ENCODE peak calls at places on chromosomes 16 and 17, in five cellular contexts. One of them, this sample, is unnamed.

GRCh38 chr16:8865145-8865882 is 3.5 kb downstream of the CARHSP1 start:
- DNase-seq in SJSA1: no peak
- DNase-seq in stomach: no peak
- DNase-seq in endodermal cell: no peak
- DNase-seq in mesendoderm: no peak
- DNase-seq in this sample: no peak

GRCh38 chr16:67092227-67092626 is 17.5 kb upstream of the PHAF1 start:
- DNase-seq in mesendoderm: no peak
- DNase-seq in endodermal cell: no peak
- DNase-seq in SJSA1: no peak
- DNase-seq in stomach: no peak
- DNase-seq in this sample: no peak

GRCh38 chr17:56699186-56699895 is 105.8 kb downstream of the NOG start:
- DNase-seq in SJSA1: peak; percentile 100
- DNase-seq in stomach: peak; percentile 32
- DNase-seq in mesendoderm: peak; percentile 100
- DNase-seq in endodermal cell: peak; percentile 97
- DNase-seq in this sample: peak; percentile 61

GRCh38 chr17:79809530-79810137 is 12.8 kb upstream of the CBX8 start:
- DNase-seq in endodermal cell: peak; percentile 79
- DNase-seq in mesendoderm: no peak
- DNase-seq in SJSA1: no peak
- DNase-seq in stomach: peak; percentile 73
- DNase-seq in this sample: no peak

GRCh38 chr17:37170881-37171460 is 204.8 kb upstream of the C17orf78 start:
- DNase-seq in SJSA1: no peak
- DNase-seq in mesendoderm: no peak
- DNase-seq in stomach: no peak
- DNase-seq in endodermal cell: no peak
- DNase-seq in this sample: no peak

GRCh38 chr16:88067530-88068411 is 116.5 kb downstream of the BANP start:
- DNase-seq in mesendoderm: no peak
- DNase-seq in endodermal cell: no peak
- DNase-seq in stomach: no peak
- DNase-seq in SJSA1: no peak
- DNase-seq in this sample: no peak

GRCh38 chr17:7929158-7930029 is at the start of gene KCNAB3:
- DNase-seq in endodermal cell: peak; percentile 97
- DNase-seq in stomach: no peak
- DNase-seq in mesendoderm: peak; percentile 89
- DNase-seq in SJSA1: no peak
- DNase-seq in this sample: no peak

GRCh38 chr17:3845361-3845753 is 689 bp downstream of the NCBP3 start:
- DNase-seq in endodermal cell: no peak
- DNase-seq in stomach: no peak
- DNase-seq in SJSA1: peak; percentile 31
- DNase-seq in mesendoderm: peak; percentile 55
- DNase-seq in this sample: no peak

GRCh38 chr16:88764913-88765349 is 20.1 kb downstream of the PIEZO1 start:
- DNase-seq in stomach: no peak
- DNase-seq in mesendoderm: peak; percentile 75
- DNase-seq in endodermal cell: peak; percentile 62
- DNase-seq in SJSA1: peak; percentile 48
- DNase-seq in this sample: no peak

GRCh38 chr16:79751785-79752184 is 151.2 kb upstream of the MAF start:
- DNase-seq in stomach: no peak
- DNase-seq in SJSA1: no peak
- DNase-seq in mesendoderm: no peak
- DNase-seq in endodermal cell: no peak
- DNase-seq in this sample: peak; percentile 56

GRCh38 chr17:31595666-31596381 is 204.3 kb downstream of the RAB11FIP4 start:
- DNase-seq in endodermal cell: peak; percentile 71
- DNase-seq in stomach: no peak
- DNase-seq in mesendoderm: peak; percentile 66
- DNase-seq in SJSA1: no peak
- DNase-seq in this sample: no peak

GRCh38 chr17:31594416-31594815 is 202.9 kb downstream of the RAB11FIP4 start:
- DNase-seq in endodermal cell: peak; percentile 38
- DNase-seq in SJSA1: no peak
- DNase-seq in mesendoderm: no peak
- DNase-seq in stomach: no peak
- DNase-seq in this sample: no peak

GRCh38 chr17:31596382-31597323 is 205.2 kb downstream of the RAB11FIP4 start:
- DNase-seq in stomach: no peak
- DNase-seq in endodermal cell: peak; percentile 89
- DNase-seq in mesendoderm: peak; percentile 94
- DNase-seq in SJSA1: peak; percentile 91
- DNase-seq in this sample: peak; percentile 84

GRCh38 chr17:31593806-31594205 is 202.3 kb downstream of the RAB11FIP4 start:
- DNase-seq in stomach: no peak
- DNase-seq in SJSA1: no peak
- DNase-seq in mesendoderm: no peak
- DNase-seq in endodermal cell: no peak
- DNase-seq in this sample: no peak

DNA sequence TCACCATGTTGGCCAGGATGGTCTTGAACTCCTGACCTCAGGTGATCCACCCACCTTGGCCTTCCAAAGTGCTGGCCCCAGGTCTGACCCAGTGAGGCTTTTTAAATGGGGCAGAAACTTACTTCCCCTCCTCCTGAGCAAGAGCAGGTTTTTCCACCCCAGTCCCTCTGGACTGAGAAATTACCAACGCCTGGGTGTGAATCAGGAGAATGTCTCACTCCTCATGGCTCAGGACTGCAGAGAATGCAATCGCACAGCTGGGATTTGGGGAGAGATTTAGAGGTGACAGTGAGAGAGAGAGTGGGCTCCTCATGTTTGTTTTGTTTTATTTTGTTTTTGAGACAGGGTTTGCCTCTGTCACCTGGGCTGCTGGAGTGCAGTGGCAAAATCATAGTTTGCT is 203.6 kb downstream of the RAB11FIP4 start:
- DNase-seq in stomach: no peak
- DNase-seq in mesendoderm: peak; percentile 88
- DNase-seq in SJSA1: no peak
- DNase-seq in endodermal cell: peak; percentile 72
- DNase-seq in this sample: no peak
- H3K27ac ChIP-seq in stomach: no peak overlapping the region
- H3K27ac ChIP-seq in mesendoderm: no peak overlapping the region
- H3K27ac ChIP-seq in SJSA1: peak overlapping the region; percentile 79
- H3K27ac ChIP-seq in endodermal cell: no peak overlapping the region
- H3K27ac ChIP-seq in this sample: no peak overlapping the region

GRCh38 chr17:38713456-38713855 is 8.4 kb downstream of the MLLT6 start:
- DNase-seq in stomach: no peak
- DNase-seq in SJSA1: no peak
- DNase-seq in mesendoderm: no peak
- DNase-seq in endodermal cell: no peak
- DNase-seq in this sample: no peak
- H3K4me1 ChIP-seq in stomach: no peaks in the 10 kb centered on the region
- H3K4me1 ChIP-seq in SJSA1: no peaks in the 10 kb centered on the region
- H3K4me1 ChIP-seq in mesendoderm: no peaks in the 10 kb centered on the region
- H3K4me1 ChIP-seq in endodermal cell: peaks cover 9% of the 10 kb centered on the region
- H3K4me1 ChIP-seq in this sample: no peaks in the 10 kb centered on the region

DNA sequence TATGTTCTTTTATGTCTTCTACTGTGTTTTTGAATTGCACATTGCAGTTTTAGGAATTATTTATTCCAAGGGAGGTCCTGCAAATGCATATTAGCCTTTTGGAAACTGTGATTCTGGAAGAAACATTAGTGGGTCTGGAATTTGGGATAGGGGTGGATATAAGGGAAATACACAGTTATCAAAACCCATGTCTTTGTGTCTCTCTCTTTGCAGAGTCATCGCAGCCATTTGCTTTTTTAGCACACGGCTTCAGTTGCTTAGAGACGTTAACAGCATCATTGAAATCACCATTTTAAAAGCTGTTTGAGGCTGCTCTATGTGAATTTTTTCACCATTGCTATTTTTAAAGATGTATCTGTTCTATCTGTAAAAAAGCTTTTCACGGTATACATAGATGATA is 47.3 kb downstream of the OMG start:
- DNase-seq in stomach: no peak
- DNase-seq in endodermal cell: no peak
- DNase-seq in SJSA1: no peak
- DNase-seq in mesendoderm: peak; percentile 31
- DNase-seq in this sample: no peak
- H3K27ac ChIP-seq in stomach: no peak overlapping the region
- H3K27ac ChIP-seq in endodermal cell: peak overlapping the region; percentile 27
- H3K27ac ChIP-seq in SJSA1: peak overlapping the region; percentile 86
- H3K27ac ChIP-seq in mesendoderm: no peak overlapping the region
- H3K27ac ChIP-seq in this sample: no peak overlapping the region

GRCh38 chr17:20995873-20996723 is 46.7 kb downstream of the USP22 start:
- DNase-seq in stomach: no peak
- DNase-seq in endodermal cell: peak; percentile 57
- DNase-seq in mesendoderm: no peak
- DNase-seq in SJSA1: no peak
- DNase-seq in this sample: no peak

GRCh38 chr17:20998571-20999043 is 44.2 kb downstream of the USP22 start:
- DNase-seq in SJSA1: no peak
- DNase-seq in mesendoderm: no peak
- DNase-seq in stomach: no peak
- DNase-seq in endodermal cell: peak; percentile 68
- DNase-seq in this sample: no peak

GRCh38 chr17:20999044-20999573 is 43.7 kb downstream of the USP22 start:
- DNase-seq in endodermal cell: peak; percentile 72
- DNase-seq in stomach: no peak
- DNase-seq in SJSA1: no peak
- DNase-seq in mesendoderm: no peak
- DNase-seq in this sample: peak; percentile 87

GRCh38 chr17:20996724-20997615 is 45.8 kb downstream of the USP22 start:
- DNase-seq in SJSA1: no peak
- DNase-seq in mesendoderm: no peak
- DNase-seq in stomach: no peak
- DNase-seq in endodermal cell: peak; percentile 78
- DNase-seq in this sample: no peak

GRCh38 chr17:20997711-20998570 is 44.9 kb downstream of the USP22 start:
- DNase-seq in SJSA1: no peak
- DNase-seq in stomach: no peak
- DNase-seq in mesendoderm: peak; percentile 65
- DNase-seq in endodermal cell: peak; percentile 91
- DNase-seq in this sample: peak; percentile 10
- H3K4me1 ChIP-seq in SJSA1: peaks cover 18% of the 10 kb centered on the region
- H3K4me1 ChIP-seq in stomach: peaks cover 40% of the 10 kb centered on the region
- H3K4me1 ChIP-seq in mesendoderm: no peaks in the 10 kb centered on the region
- H3K4me1 ChIP-seq in endodermal cell: peaks cover under 1% of the 10 kb centered on the region
- H3K4me1 ChIP-seq in this sample: peaks cover 27% of the 10 kb centered on the region